ENCODE peak calls at places on chromosomes 1 and 21, in six cellular contexts. One of them, this sample, is unnamed.

GRCh38 chr1:203763505-203763904 is 1.5 kb upstream of the LAX1 start:
- DNase-seq in AG08396: no peak
- DNase-seq in CD8-positive, alpha-beta memory T cell: no peak
- DNase-seq in naive thymus-derived CD8-positive, alpha-beta T cell: no peak
- DNase-seq in epithelial cell of proximal tubule: no peak
- DNase-seq in small intestine: no peak
- DNase-seq in this sample: no peak

GRCh38 chr1:4515727-4516289 is 138.6 kb upstream of the AJAP1 start:
- DNase-seq in AG08396: no peak
- DNase-seq in CD8-positive, alpha-beta memory T cell: no peak
- DNase-seq in naive thymus-derived CD8-positive, alpha-beta T cell: no peak
- DNase-seq in epithelial cell of proximal tubule: no peak
- DNase-seq in small intestine: no peak
- DNase-seq in this sample: peak; percentile 22

GRCh38 chr1:3553166-3553939 is 58.0 kb downstream of the MEGF6 start:
- DNase-seq in AG08396: no peak
- DNase-seq in CD8-positive, alpha-beta memory T cell: no peak
- DNase-seq in naive thymus-derived CD8-positive, alpha-beta T cell: no peak
- DNase-seq in epithelial cell of proximal tubule: no peak
- DNase-seq in small intestine: no peak
- DNase-seq in this sample: no peak

GRCh38 chr1:230144010-230144614 is 77.1 kb downstream of the GALNT2 start:
- DNase-seq in AG08396: no peak
- DNase-seq in CD8-positive, alpha-beta memory T cell: no peak
- DNase-seq in naive thymus-derived CD8-positive, alpha-beta T cell: no peak
- DNase-seq in epithelial cell of proximal tubule: no peak
- DNase-seq in small intestine: no peak
- DNase-seq in this sample: no peak

GRCh38 chr1:1462318-1462966 is 9.1 kb upstream of the ATAD3B start:
- DNase-seq in AG08396: peak; percentile 47
- DNase-seq in CD8-positive, alpha-beta memory T cell: no peak
- DNase-seq in naive thymus-derived CD8-positive, alpha-beta T cell: peak; percentile 15
- DNase-seq in epithelial cell of proximal tubule: no peak
- DNase-seq in small intestine: no peak
- DNase-seq in this sample: no peak

GRCh38 chr1:204692320-204692851 is 6.8 kb upstream of the LRRN2 start:
- DNase-seq in AG08396: no peak
- DNase-seq in CD8-positive, alpha-beta memory T cell: no peak
- DNase-seq in naive thymus-derived CD8-positive, alpha-beta T cell: no peak
- DNase-seq in epithelial cell of proximal tubule: no peak
- DNase-seq in small intestine: no peak
- DNase-seq in this sample: no peak

GRCh38 chr1:107572674-107573205 is 392.2 kb downstream of the VAV3 start:
- DNase-seq in AG08396: peak; percentile 24
- DNase-seq in CD8-positive, alpha-beta memory T cell: no peak
- DNase-seq in naive thymus-derived CD8-positive, alpha-beta T cell: no peak
- DNase-seq in epithelial cell of proximal tubule: peak; percentile 33
- DNase-seq in small intestine: no peak
- DNase-seq in this sample: peak; percentile 79

GRCh38 chr1:44853201-44853600 is 10.1 kb upstream of the PTCH2 start:
- DNase-seq in AG08396: no peak
- DNase-seq in CD8-positive, alpha-beta memory T cell: no peak
- DNase-seq in naive thymus-derived CD8-positive, alpha-beta T cell: no peak
- DNase-seq in epithelial cell of proximal tubule: no peak
- DNase-seq in small intestine: no peak
- DNase-seq in this sample: no peak

GRCh38 chr1:150017206-150017750 is 6.8 kb upstream of the OTUD7B start:
- DNase-seq in AG08396: no peak
- DNase-seq in CD8-positive, alpha-beta memory T cell: no peak
- DNase-seq in naive thymus-derived CD8-positive, alpha-beta T cell: no peak
- DNase-seq in epithelial cell of proximal tubule: no peak
- DNase-seq in small intestine: peak; percentile 96
- DNase-seq in this sample: no peak

GRCh38 chr1:170445096-170445495 is 86.9 kb upstream of the GORAB start:
- DNase-seq in AG08396: peak; percentile 33
- DNase-seq in CD8-positive, alpha-beta memory T cell: no peak
- DNase-seq in naive thymus-derived CD8-positive, alpha-beta T cell: no peak
- DNase-seq in epithelial cell of proximal tubule: no peak
- DNase-seq in small intestine: no peak
- DNase-seq in this sample: no peak

GRCh38 chr1:221708987-221709386 is 32.9 kb downstream of the DUSP10 start:
- DNase-seq in AG08396: no peak
- DNase-seq in CD8-positive, alpha-beta memory T cell: peak; percentile 85
- DNase-seq in naive thymus-derived CD8-positive, alpha-beta T cell: peak; percentile 14
- DNase-seq in epithelial cell of proximal tubule: no peak
- DNase-seq in small intestine: peak; percentile 62
- DNase-seq in this sample: peak; percentile 60

GRCh38 chr21:23111070-23111605 is 2112.9 kb downstream of the NCAM2 start:
- DNase-seq in AG08396: no peak
- DNase-seq in CD8-positive, alpha-beta memory T cell: no peak
- DNase-seq in naive thymus-derived CD8-positive, alpha-beta T cell: no peak
- DNase-seq in epithelial cell of proximal tubule: peak; percentile 50
- DNase-seq in small intestine: no peak
- DNase-seq in this sample: no peak

GRCh38 chr1:10648689-10649483 is 147.6 kb downstream of the CASZ1 start:
- DNase-seq in AG08396: no peak
- DNase-seq in CD8-positive, alpha-beta memory T cell: no peak
- DNase-seq in naive thymus-derived CD8-positive, alpha-beta T cell: no peak
- DNase-seq in epithelial cell of proximal tubule: no peak
- DNase-seq in small intestine: no peak
- DNase-seq in this sample: no peak

GRCh38 chr1:39104158-39105060 is 78.3 kb downstream of the NDUFS5 start:
- DNase-seq in AG08396: peak; percentile 49
- DNase-seq in CD8-positive, alpha-beta memory T cell: no peak
- DNase-seq in naive thymus-derived CD8-positive, alpha-beta T cell: no peak
- DNase-seq in epithelial cell of proximal tubule: no peak
- DNase-seq in small intestine: peak; percentile 29
- DNase-seq in this sample: no peak

GRCh38 chr1:200154069-200154767 is 126.7 kb downstream of the NR5A2 start:
- DNase-seq in AG08396: no peak
- DNase-seq in CD8-positive, alpha-beta memory T cell: peak; percentile 77
- DNase-seq in naive thymus-derived CD8-positive, alpha-beta T cell: no peak
- DNase-seq in epithelial cell of proximal tubule: no peak
- DNase-seq in small intestine: peak; percentile 56
- DNase-seq in this sample: no peak

GRCh38 chr1:204102719-204103118 is 29.8 kb downstream of the SOX13 start:
- DNase-seq in AG08396: no peak
- DNase-seq in CD8-positive, alpha-beta memory T cell: no peak
- DNase-seq in naive thymus-derived CD8-positive, alpha-beta T cell: no peak
- DNase-seq in epithelial cell of proximal tubule: no peak
- DNase-seq in small intestine: peak; percentile 66
- DNase-seq in this sample: no peak

GRCh38 chr1:61950418-61950817 is 208.1 kb downstream of the PATJ start:
- DNase-seq in AG08396: no peak
- DNase-seq in CD8-positive, alpha-beta memory T cell: no peak
- DNase-seq in naive thymus-derived CD8-positive, alpha-beta T cell: no peak
- DNase-seq in epithelial cell of proximal tubule: peak; percentile 13
- DNase-seq in small intestine: no peak
- DNase-seq in this sample: no peak

GRCh38 chr1:211965108-211965805 is 70.1 kb downstream of the INTS7 start:
- DNase-seq in AG08396: no peak
- DNase-seq in CD8-positive, alpha-beta memory T cell: no peak
- DNase-seq in naive thymus-derived CD8-positive, alpha-beta T cell: no peak
- DNase-seq in epithelial cell of proximal tubule: no peak
- DNase-seq in small intestine: no peak
- DNase-seq in this sample: no peak

GRCh38 chr21:30882907-30883597 is 1.7 kb upstream of the KRTAP11-1 start:
- DNase-seq in AG08396: no peak
- DNase-seq in CD8-positive, alpha-beta memory T cell: no peak
- DNase-seq in naive thymus-derived CD8-positive, alpha-beta T cell: no peak
- DNase-seq in epithelial cell of proximal tubule: no peak
- DNase-seq in small intestine: no peak
- DNase-seq in this sample: no peak

GRCh38 chr21:42524341-42525227 is 10.9 kb downstream of the SLC37A1 start:
- DNase-seq in AG08396: peak; percentile 42
- DNase-seq in CD8-positive, alpha-beta memory T cell: peak; percentile 87
- DNase-seq in naive thymus-derived CD8-positive, alpha-beta T cell: peak; percentile 58
- DNase-seq in epithelial cell of proximal tubule: no peak
- DNase-seq in small intestine: peak; percentile 61
- DNase-seq in this sample: peak; percentile 55

GRCh38 chr1:22576148-22576544 is 12.9 kb downstream of the EPHA8 start:
- DNase-seq in AG08396: no peak
- DNase-seq in CD8-positive, alpha-beta memory T cell: no peak
- DNase-seq in naive thymus-derived CD8-positive, alpha-beta T cell: no peak
- DNase-seq in epithelial cell of proximal tubule: no peak
- DNase-seq in small intestine: no peak
- DNase-seq in this sample: no peak

GRCh38 chr1:113905435-113905861 is 322 bp downstream of the DCLRE1B start:
- DNase-seq in AG08396: no peak
- DNase-seq in CD8-positive, alpha-beta memory T cell: peak; percentile 63
- DNase-seq in naive thymus-derived CD8-positive, alpha-beta T cell: no peak
- DNase-seq in epithelial cell of proximal tubule: no peak
- DNase-seq in small intestine: no peak
- DNase-seq in this sample: peak; percentile 41

GRCh38 chr1:38567401-38567800 is 292.2 kb downstream of the RRAGC start:
- DNase-seq in AG08396: no peak
- DNase-seq in CD8-positive, alpha-beta memory T cell: no peak
- DNase-seq in naive thymus-derived CD8-positive, alpha-beta T cell: no peak
- DNase-seq in epithelial cell of proximal tubule: no peak
- DNase-seq in small intestine: no peak
- DNase-seq in this sample: no peak

GRCh38 chr1:26530898-26531598 is 1.5 kb downstream of the RPS6KA1 start:
- DNase-seq in AG08396: peak; percentile 45
- DNase-seq in CD8-positive, alpha-beta memory T cell: no peak
- DNase-seq in naive thymus-derived CD8-positive, alpha-beta T cell: no peak
- DNase-seq in epithelial cell of proximal tubule: peak; percentile 68
- DNase-seq in small intestine: peak; percentile 99
- DNase-seq in this sample: no peak

GRCh38 chr1:118159578-118159977 is 25.4 kb downstream of the SPAG17 start:
- DNase-seq in AG08396: no peak
- DNase-seq in CD8-positive, alpha-beta memory T cell: no peak
- DNase-seq in naive thymus-derived CD8-positive, alpha-beta T cell: no peak
- DNase-seq in epithelial cell of proximal tubule: peak; percentile 39
- DNase-seq in small intestine: no peak
- DNase-seq in this sample: no peak

GRCh38 chr1:79716481-79716880 is 710.0 kb upstream of the ADGRL4 start:
- DNase-seq in AG08396: no peak
- DNase-seq in CD8-positive, alpha-beta memory T cell: no peak
- DNase-seq in naive thymus-derived CD8-positive, alpha-beta T cell: no peak
- DNase-seq in epithelial cell of proximal tubule: peak; percentile 69
- DNase-seq in small intestine: no peak
- DNase-seq in this sample: no peak

GRCh38 chr1:58211857-58212256 is 334.7 kb downstream of the OMA1 start:
- DNase-seq in AG08396: no peak
- DNase-seq in CD8-positive, alpha-beta memory T cell: no peak
- DNase-seq in naive thymus-derived CD8-positive, alpha-beta T cell: no peak
- DNase-seq in epithelial cell of proximal tubule: no peak
- DNase-seq in small intestine: no peak
- DNase-seq in this sample: no peak

GRCh38 chr1:109412551-109412950 is 13.7 kb downstream of the PSMA5 start:
- DNase-seq in AG08396: no peak
- DNase-seq in CD8-positive, alpha-beta memory T cell: no peak
- DNase-seq in naive thymus-derived CD8-positive, alpha-beta T cell: no peak
- DNase-seq in epithelial cell of proximal tubule: no peak
- DNase-seq in small intestine: no peak
- DNase-seq in this sample: no peak

GRCh38 chr1:22673486-22674409 is 20.7 kb downstream of the C1QB start:
- DNase-seq in AG08396: peak; percentile 81
- DNase-seq in CD8-positive, alpha-beta memory T cell: no peak
- DNase-seq in naive thymus-derived CD8-positive, alpha-beta T cell: no peak
- DNase-seq in epithelial cell of proximal tubule: peak; percentile 1
- DNase-seq in small intestine: peak; percentile 77
- DNase-seq in this sample: no peak

GRCh38 chr1:51962486-51963356 is 27.8 kb downstream of the RAB3B start:
- DNase-seq in AG08396: no peak
- DNase-seq in CD8-positive, alpha-beta memory T cell: no peak
- DNase-seq in naive thymus-derived CD8-positive, alpha-beta T cell: no peak
- DNase-seq in epithelial cell of proximal tubule: no peak
- DNase-seq in small intestine: no peak
- DNase-seq in this sample: no peak

GRCh38 chr1:244381887-244382565 is 69.7 kb downstream of the ADSS2 start:
- DNase-seq in AG08396: peak; percentile 23
- DNase-seq in CD8-positive, alpha-beta memory T cell: no peak
- DNase-seq in naive thymus-derived CD8-positive, alpha-beta T cell: no peak
- DNase-seq in epithelial cell of proximal tubule: no peak
- DNase-seq in small intestine: no peak
- DNase-seq in this sample: no peak